ENCODE peak calls at places on chromosome 16, in six cellular contexts. T, R, G, W, C and Y are unnamed samples.

GRCh38 chr16:64313726-64314125 is 808.1 kb downstream of the CDH11 start:
- DNase-seq in T (no peak), R (no peak), G (no peak), W (no peak), C (no peak), Y (no peak)

GRCh38 chr16:79932564-79932963 is 332.0 kb upstream of the MAF start:
- DNase-seq in T (no peak), R (no peak), G (no peak), W (no peak), C (no peak), Y (no peak)

GRCh38 chr16:63568184-63568583 is 1531.9 kb upstream of the CDH8 start:
- DNase-seq in T (no peak), R (no peak), G (no peak), W (no peak), C (no peak), Y (no peak)

GRCh38 chr16:83701494-83701893 is 106.3 kb upstream of the HSBP1 start:
- DNase-seq in T (no peak), R (no peak), G (no peak), W (peak; percentile 37), C (no peak), Y (no peak)

GRCh38 chr16:8936421-8936820 is 27.3 kb downstream of the USP7 start:
- DNase-seq in T (no peak), R (peak; percentile 63), G (peak; percentile 48), W (peak; percentile 27), C (peak; percentile 76), Y (no peak)

GRCh38 chr16:11161974-11162373 is 94.0 kb downstream of the SOCS1 start:
- DNase-seq in T (no peak), R (no peak), G (no peak), W (peak; percentile 25), C (no peak), Y (no peak)

GRCh38 chr16:86391987-86392386 is 118.3 kb upstream of the FOXF1 start:
- DNase-seq in T (no peak), R (no peak), G (no peak), W (peak; percentile 73), C (no peak), Y (no peak)

GRCh38 chr16:71474864-71475263 is 12.8 kb upstream of the ZNF23 start:
- DNase-seq in T (no peak), R (no peak), G (no peak), W (peak; percentile 63), C (no peak), Y (no peak)

GRCh38 chr16:21599994-21600773 is 807 bp downstream of the METTL9 start:
- DNase-seq in T (peak; percentile 25), R (no peak), G (peak; percentile 48), W (peak; percentile 51), C (peak; percentile 30), Y (no peak)

GRCh38 chr16:23225634-23226033 is 43.1 kb downstream of the SCNN1G start:
- DNase-seq in T (no peak), R (no peak), G (no peak), W (no peak), C (no peak), Y (no peak)

GRCh38 chr16:58121132-58121531 is 8.0 kb downstream of the CFAP20 start:
- DNase-seq in T (no peak), R (no peak), G (no peak), W (no peak), C (no peak), Y (no peak)